ENCODE peak calls at places on chromosomes 7 and 10, in nine cellular contexts. U is CD8-positive, alpha-beta T cell; L is fibroblast of pulmonary artery; T is small intestine; H is skeletal muscle cell; M is transverse colon; R is brain microvascular endothelial cell; Z is hepatocyte; O is AG04450. W is an unnamed sample.

GRCh38 chr10:42961156-42961589 is 115.7 kb upstream of the RET start:
- DNase-seq in U (no peak), L (no peak), T (no peak), H (no peak), M (no peak), R (no peak), Z (no peak), O (no peak), W (peak)

GRCh38 chr10:102651455-102652169 is 7.3 kb downstream of the TRIM8 start:
- DNase-seq in U (no peak), L (no peak), T (no peak), H (no peak), M (no peak), R (no peak), Z (no peak), O (no peak), W (no peak)

GRCh38 chr10:131831561-131831960 is 69.2 kb upstream of the PPP2R2D start:
- DNase-seq in U (no peak), L (no peak), T (no peak), H (no peak), M (no peak), R (no peak), Z (no peak), O (no peak), W (no peak)

GRCh38 chr10:3467052-3467906 is 294.7 kb upstream of the PITRM1 start:
- DNase-seq in U (no peak), L (peak), T (no peak), H (peak), M (peak), R (peak), Z (peak), O (peak), W (peak)

GRCh38 chr10:49109669-49110335 is 5.5 kb downstream of the VSTM4 start:
- DNase-seq in U (no peak), L (no peak), T (peak), H (peak), M (peak), R (no peak), Z (peak), O (peak), W (peak)

GRCh38 chr10:124596914-124597676 is 135.5 kb downstream of the LHPP start:
- DNase-seq in U (no peak), L (no peak), T (peak), H (no peak), M (no peak), R (no peak), Z (peak), O (no peak), W (no peak)

GRCh38 chr10:47287365-47287802 is 12.6 kb upstream of the GDF10 start:
- DNase-seq in U (no peak), L (no peak), T (no peak), H (no peak), M (no peak), R (no peak), Z (peak), O (no peak), W (peak)

GRCh38 chr7:54725255-54725654 is 33.8 kb downstream of the SEC61G start:
- DNase-seq in U (no peak), L (no peak), T (no peak), H (no peak), M (no peak), R (no peak), Z (no peak), O (no peak), W (no peak)

GRCh38 chr10:60312818-60313588 is 76.7 kb downstream of the ANK3 start:
- DNase-seq in U (no peak), L (peak), T (no peak), H (peak), M (no peak), R (peak), Z (no peak), O (no peak), W (no peak)

GRCh38 chr10:102630663-102631062 is 13.6 kb upstream of the TRIM8 start:
- DNase-seq in U (no peak), L (no peak), T (no peak), H (no peak), M (no peak), R (no peak), Z (peak), O (no peak), W (no peak)

GRCh38 chr7:110050831-110051230 is 1040.1 kb upstream of the LRRN3 start:
- DNase-seq in U (no peak), L (no peak), T (no peak), H (no peak), M (no peak), R (no peak), Z (no peak), O (no peak), W (no peak)

GRCh38 chr7:13989944-13990295 is 454 bp upstream of the ETV1 start:
- DNase-seq in U (no peak), L (no peak), T (no peak), H (no peak), M (no peak), R (peak), Z (no peak), O (no peak), W (no peak)

GRCh38 chr10:102240467-102241036 is 760 bp downstream of the PITX3 start:
- DNase-seq in U (no peak), L (no peak), T (no peak), H (no peak), M (no peak), R (no peak), Z (no peak), O (no peak), W (no peak)

GRCh38 chr7:17774248-17774647 is 166.0 kb downstream of the SNX13 start:
- DNase-seq in U (no peak), L (peak), T (no peak), H (peak), M (no peak), R (peak), Z (no peak), O (peak), W (no peak)

GRCh38 chr10:51683031-51683830 is 16.2 kb downstream of the CSTF2T start:
- DNase-seq in U (no peak), L (peak), T (no peak), H (no peak), M (no peak), R (peak), Z (no peak), O (no peak), W (no peak)

GRCh38 chr7:37480026-37480425 is 31.4 kb upstream of the ELMO1 start:
- DNase-seq in U (no peak), L (no peak), T (no peak), H (no peak), M (no peak), R (no peak), Z (no peak), O (no peak), W (no peak)

DNA sequence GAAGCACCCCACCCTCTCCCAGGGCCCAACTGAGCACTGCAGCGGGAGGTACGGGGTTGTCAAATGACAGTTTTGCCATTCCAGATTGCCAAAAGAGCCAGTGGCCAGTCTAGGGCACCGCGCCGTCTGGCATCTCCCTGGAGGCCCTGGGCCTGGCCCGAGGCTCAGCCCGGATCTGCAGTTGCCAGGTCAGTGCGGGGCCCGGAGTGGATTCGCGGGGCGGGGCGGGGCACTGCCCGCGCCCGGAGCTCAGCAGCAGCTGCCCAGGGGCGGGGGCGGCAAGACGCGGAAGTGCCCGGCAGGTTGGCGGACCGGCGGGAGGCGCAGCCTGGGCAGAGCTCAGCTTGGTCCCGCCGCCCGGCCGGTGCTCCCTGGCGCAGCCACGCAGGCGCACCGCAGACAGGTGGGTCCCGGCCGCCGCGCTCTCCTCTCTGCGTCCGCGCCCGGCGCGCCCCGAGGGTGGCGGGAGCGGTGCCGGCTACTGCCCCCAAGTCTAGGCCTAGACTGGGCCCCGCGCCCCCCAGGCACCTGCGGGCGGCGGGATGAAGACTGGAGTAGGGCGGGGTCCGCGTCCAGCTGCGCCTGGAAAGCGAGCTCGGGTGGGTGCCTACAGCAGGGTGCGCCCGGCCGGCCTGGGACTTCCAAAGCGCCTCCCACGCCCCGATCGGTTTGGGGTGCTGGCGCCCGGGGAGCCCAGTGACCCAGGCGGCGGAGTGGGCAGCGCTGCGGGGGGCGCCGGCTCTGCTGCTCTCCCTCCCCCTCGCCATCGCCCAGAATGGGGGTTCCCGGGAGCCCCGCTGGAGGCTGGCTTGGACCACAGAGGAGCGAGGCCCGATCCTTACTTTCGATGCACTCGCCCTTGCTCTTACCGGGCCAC is at the start of gene IRF5:
- DNase-seq in U (no peak), L (no peak), T (peak), H (no peak), M (peak), R (no peak), Z (peak), O (no peak), W (peak)
- H3K4me3 ChIP-seq in U (peak), L (peak), T (peak), H (peak), M (peak), R (peak), Z (peak), O (peak), W (peak)

DNA sequence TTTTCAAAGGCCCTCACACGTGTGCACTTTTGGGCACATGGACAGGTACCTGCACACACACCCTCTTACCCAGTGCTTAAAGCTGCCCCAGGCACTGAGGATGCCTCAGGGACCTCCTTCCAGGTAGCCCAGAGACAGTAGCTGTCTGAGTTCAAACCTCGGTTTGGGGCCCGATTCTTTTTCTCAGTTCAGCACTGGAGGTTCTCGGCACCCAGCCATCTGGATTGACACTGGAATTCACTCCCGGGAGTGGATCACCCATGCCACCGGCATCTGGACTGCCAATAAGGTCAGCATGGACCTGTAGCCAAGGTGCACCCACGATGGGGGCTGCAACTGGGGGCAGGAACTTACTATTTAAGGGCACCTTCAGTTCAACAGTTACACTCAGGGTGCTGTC is 17.6 kb downstream of the CPA5 start:
- DNase-seq in U (no peak), L (no peak), T (no peak), H (no peak), M (no peak), R (no peak), Z (no peak), O (no peak), W (no peak)
- H3K4me3 ChIP-seq in U (no peak), L (no peak), T (no peak), H (no peak), M (no peak), R (no peak), Z (no peak), O (no peak), W (no peak)

GRCh38 chr7:150721970-150722373 is 5.6 kb downstream of the GIMAP1 start:
- DNase-seq in U (no peak), L (no peak), T (no peak), H (no peak), M (no peak), R (no peak), Z (no peak), O (no peak), W (no peak)
- H3K4me3 ChIP-seq in U (peak), L (no peak), T (no peak), H (no peak), M (no peak), R (no peak), Z (no peak), O (no peak), W (no peak)

GRCh38 chr10:17229967-17230682 is 2.1 kb downstream of the VIM start:
- DNase-seq in U (peak), L (peak), T (peak), H (no peak), M (peak), R (peak), Z (peak), O (no peak), W (peak)
- H3K4me3 ChIP-seq in U (peak), L (peak), T (peak), H (peak), M (peak), R (peak), Z (peak), O (peak), W (peak)

GRCh38 chr7:100155553-100156317 is 2.8 kb downstream of the TRAPPC14 start:
- DNase-seq in U (no peak), L (no peak), T (no peak), H (no peak), M (no peak), R (no peak), Z (no peak), O (no peak), W (no peak)

GRCh38 chr7:100157334-100158228 is 942 bp downstream of the TRAPPC14 start:
- DNase-seq in U (no peak), L (peak), T (peak), H (peak), M (peak), R (no peak), Z (peak), O (no peak), W (peak)

GRCh38 chr7:100154651-100155491 is 3.7 kb downstream of the TRAPPC14 start:
- DNase-seq in U (no peak), L (no peak), T (peak), H (no peak), M (peak), R (no peak), Z (peak), O (no peak), W (no peak)

GRCh38 chr7:100157069-100157333 is 1.5 kb downstream of the TRAPPC14 start:
- DNase-seq in U (no peak), L (no peak), T (no peak), H (no peak), M (no peak), R (no peak), Z (no peak), O (no peak), W (no peak)

GRCh38 chr7:100156331-100157068 is 2.0 kb downstream of the TRAPPC14 start:
- DNase-seq in U (no peak), L (no peak), T (no peak), H (no peak), M (no peak), R (no peak), Z (no peak), O (no peak), W (no peak)
- H3K4me3 ChIP-seq in U (peak), L (no peak), T (no peak), H (no peak), M (no peak), R (peak), Z (no peak), O (peak), W (no peak)

GRCh38 chr7:142798451-142799438 is 28.0 kb downstream of the PRSS2 start:
- DNase-seq in U (no peak), L (no peak), T (no peak), H (no peak), M (no peak), R (no peak), Z (no peak), O (no peak), W (no peak)

GRCh38 chr7:142799483-142799882 is 28.7 kb downstream of the PRSS2 start:
- DNase-seq in U (no peak), L (no peak), T (no peak), H (no peak), M (no peak), R (no peak), Z (no peak), O (no peak), W (no peak)

GRCh38 chr7:142801601-142802295 is 31.0 kb downstream of the PRSS2 start:
- DNase-seq in U (no peak), L (no peak), T (no peak), H (no peak), M (no peak), R (no peak), Z (no peak), O (no peak), W (no peak)

GRCh38 chr7:142800699-142801260 is 30.0 kb downstream of the PRSS2 start:
- DNase-seq in U (no peak), L (no peak), T (no peak), H (no peak), M (no peak), R (no peak), Z (no peak), O (no peak), W (no peak)

DNA sequence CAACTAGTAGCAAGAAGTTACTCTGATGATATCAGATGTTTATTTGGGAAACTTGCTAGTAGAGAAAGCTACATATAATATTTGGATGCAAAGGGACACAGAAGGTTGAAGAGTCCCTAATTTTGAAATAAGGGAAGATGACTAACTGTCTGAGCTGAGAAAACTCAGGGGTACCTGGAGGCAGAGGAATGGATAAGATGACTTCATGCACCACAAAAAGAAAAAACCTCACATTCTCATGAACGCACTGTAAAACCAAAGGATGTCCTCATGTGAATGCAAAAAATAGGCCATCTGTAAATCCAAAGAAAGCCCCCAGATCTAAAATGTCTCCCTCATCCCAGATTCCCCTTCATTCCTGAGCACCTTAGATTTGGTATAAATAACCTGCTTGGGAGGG is 29.3 kb downstream of the PRSS2 start:
- DNase-seq in U (no peak), L (no peak), T (peak), H (no peak), M (no peak), R (no peak), Z (no peak), O (no peak), W (no peak)
- H3K4me3 ChIP-seq in U (peak), L (no peak), T (no peak), H (no peak), M (no peak), R (no peak), Z (no peak), O (no peak), W (no peak)

GRCh38 chr10:63522129-63522687 is 1.0 kb downstream of the REEP3 start:
- DNase-seq in U (no peak), L (peak), T (peak), H (no peak), M (no peak), R (no peak), Z (peak), O (no peak), W (no peak)

GRCh38 chr10:63520463-63521388 is 475 bp upstream of the REEP3 start:
- DNase-seq in U (peak), L (peak), T (peak), H (no peak), M (peak), R (peak), Z (peak), O (no peak), W (peak)

GRCh38 chr10:63525021-63525420 is 3.8 kb downstream of the REEP3 start:
- DNase-seq in U (no peak), L (no peak), T (no peak), H (no peak), M (no peak), R (no peak), Z (no peak), O (no peak), W (no peak)

GRCh38 chr10:63521389-63522128 is at the start of gene REEP3:
- DNase-seq in U (peak), L (peak), T (peak), H (peak), M (peak), R (peak), Z (peak), O (peak), W (peak)

GRCh38 chr10:63523015-63523414 is 1.8 kb downstream of the REEP3 start:
- DNase-seq in U (no peak), L (no peak), T (peak), H (no peak), M (no peak), R (no peak), Z (no peak), O (no peak), W (no peak)
- H3K4me3 ChIP-seq in U (no peak), L (peak), T (peak), H (no peak), M (no peak), R (no peak), Z (no peak), O (peak), W (no peak)

GRCh38 chr7:23944131-23944530 is 234.1 kb downstream of the STK31 start:
- DNase-seq in U (no peak), L (no peak), T (no peak), H (no peak), M (no peak), R (no peak), Z (no peak), O (no peak), W (no peak)
- H3K4me3 ChIP-seq in U (no peak), L (no peak), T (no peak), H (no peak), M (no peak), R (no peak), Z (no peak), O (no peak), W (no peak)